ENCODE peak calls at places on chromosome 1, in four cellular contexts. One of them, this sample, is unnamed.

GRCh38 chr1:16981269-16981849 is 939 bp upstream of the MFAP2 start:
- DNase-seq in H4: no peak
- DNase-seq in CD4-positive, alpha-beta T cell: no peak
- DNase-seq in NCI-H2029: no peak
- DNase-seq in this sample: no peak

GRCh38 chr1:246786606-246787238 is 62.5 kb downstream of the SCCPDH start:
- DNase-seq in H4: no peak
- DNase-seq in CD4-positive, alpha-beta T cell: no peak
- DNase-seq in NCI-H2029: peak; percentile 66
- DNase-seq in this sample: peak; percentile 54

GRCh38 chr1:36530791-36531190 is 48.1 kb upstream of the CSF3R start:
- DNase-seq in CD4-positive, alpha-beta T cell: no peak
- DNase-seq in H4: no peak
- DNase-seq in NCI-H2029: no peak
- DNase-seq in this sample: no peak

GRCh38 chr1:226066415-226067077 is 4.0 kb downstream of the H3-3A start:
- DNase-seq in H4: no peak
- DNase-seq in NCI-H2029: no peak
- DNase-seq in CD4-positive, alpha-beta T cell: no peak
- DNase-seq in this sample: no peak

GRCh38 chr1:65393345-65393744 is 27.1 kb upstream of the LEPR start:
- DNase-seq in H4: no peak
- DNase-seq in CD4-positive, alpha-beta T cell: no peak
- DNase-seq in NCI-H2029: no peak
- DNase-seq in this sample: no peak

GRCh38 chr1:216580538-216581057 is 142.6 kb downstream of the ESRRG start:
- DNase-seq in NCI-H2029: no peak
- DNase-seq in H4: no peak
- DNase-seq in CD4-positive, alpha-beta T cell: no peak
- DNase-seq in this sample: no peak

GRCh38 chr1:179124866-179125265 is 43.0 kb downstream of the TOR3A start:
- DNase-seq in NCI-H2029: no peak
- DNase-seq in CD4-positive, alpha-beta T cell: no peak
- DNase-seq in H4: no peak
- DNase-seq in this sample: no peak

GRCh38 chr1:117842408-117843170 is 86.8 kb downstream of the GDAP2 start:
- DNase-seq in H4: peak; percentile 42
- DNase-seq in CD4-positive, alpha-beta T cell: no peak
- DNase-seq in NCI-H2029: no peak
- DNase-seq in this sample: no peak

GRCh38 chr1:97849350-97850339 is 71.2 kb downstream of the DPYD start:
- DNase-seq in H4: peak; percentile 54
- DNase-seq in NCI-H2029: peak; percentile 14
- DNase-seq in CD4-positive, alpha-beta T cell: no peak
- DNase-seq in this sample: no peak

GRCh38 chr1:212260557-212261342 is 24.5 kb upstream of the PPP2R5A start:
- DNase-seq in H4: peak; percentile 64
- DNase-seq in CD4-positive, alpha-beta T cell: no peak
- DNase-seq in NCI-H2029: no peak
- DNase-seq in this sample: peak; percentile 90

GRCh38 chr1:10796029-10796944 is at the start of gene CASZ1:
- DNase-seq in H4: peak; percentile 75
- DNase-seq in NCI-H2029: peak; percentile 76
- DNase-seq in CD4-positive, alpha-beta T cell: no peak
- DNase-seq in this sample: peak; percentile 92

GRCh38 chr1:16183765-16184556 is 28.1 kb upstream of the EPHA2 start:
- DNase-seq in CD4-positive, alpha-beta T cell: no peak
- DNase-seq in NCI-H2029: no peak
- DNase-seq in H4: no peak
- DNase-seq in this sample: no peak

GRCh38 chr1:90336552-90337324 is 341.8 kb downstream of the ZNF326 start:
- DNase-seq in NCI-H2029: no peak
- DNase-seq in H4: no peak
- DNase-seq in CD4-positive, alpha-beta T cell: no peak
- DNase-seq in this sample: no peak

GRCh38 chr1:8222789-8223188 is 95.1 kb upstream of the SLC45A1 start:
- DNase-seq in H4: no peak
- DNase-seq in NCI-H2029: no peak
- DNase-seq in CD4-positive, alpha-beta T cell: no peak
- DNase-seq in this sample: no peak